ENCODE peak calls at places on chromosomes 2 and 18, in six cellular contexts. L is NCI-H2171 treated with DMSO at 0.1 percent for 48 hours, H is RWPE2, Y is cerebellum, M is cerebellar cortex, I is GM20000. A is an unnamed sample.

GRCh38 chr2:101540518-101540917 is 65.6 kb upstream of the RFX8 start:
- DNase-seq in Y (no peak), M (no peak), L (peak), H (no peak), I (no peak), A (no peak)

GRCh38 chr2:213150315-213150951 is 979 bp downstream of the IKZF2 start:
- DNase-seq in L (no peak), M (peak), Y (peak), I (no peak), H (no peak), A (peak)

GRCh38 chr2:11829947-11830707 is 83.7 kb downstream of the LPIN1 start:
- DNase-seq in I (peak), Y (peak), M (peak), H (peak), L (peak), A (peak)

GRCh38 chr2:86072271-86072858 is 33.3 kb downstream of the POLR1A start:
- DNase-seq in I (peak), Y (peak), H (no peak), M (peak), L (peak), A (peak)

GRCh38 chr2:105388971-105389381 is 9.9 kb downstream of the FHL2 start:
- DNase-seq in Y (no peak), M (no peak), H (no peak), L (no peak), I (no peak), A (no peak)

GRCh38 chr18:26941608-26942007 is 76.1 kb upstream of the AQP4 start:
- DNase-seq in H (no peak), Y (no peak), M (peak), I (no peak), L (no peak), A (peak)

GRCh38 chr2:159249955-159250723 is 36.4 kb downstream of the WDSUB1 start:
- DNase-seq in M (peak), L (peak), Y (peak), I (peak), H (no peak), A (peak)

GRCh38 chr2:210167227-210167626 is 4.0 kb downstream of the KANSL1L start:
- DNase-seq in Y (no peak), L (no peak), I (no peak), M (no peak), H (no peak), A (no peak)

GRCh38 chr2:176035013-176035691 is 33.1 kb upstream of the LNPK start:
- DNase-seq in I (no peak), L (peak), H (no peak), M (no peak), Y (no peak), A (no peak)

GRCh38 chr2:187993516-187993915 is 298.2 kb upstream of the GULP1 start:
- DNase-seq in L (peak), I (no peak), M (no peak), Y (no peak), H (no peak), A (no peak)

GRCh38 chr2:241812730-241813079 is 3.7 kb downstream of the NEU4 start:
- DNase-seq in I (peak), L (no peak), M (no peak), Y (no peak), H (no peak), A (no peak)

GRCh38 chr2:42351864-42352263 is 9.2 kb downstream of the COX7A2L start:
- DNase-seq in L (no peak), M (no peak), I (no peak), Y (no peak), H (no peak), A (no peak)

GRCh38 chr2:84482588-84482987 is 23.5 kb upstream of the SUCLG1 start:
- DNase-seq in M (no peak), Y (no peak), H (no peak), I (no peak), L (no peak), A (no peak)

GRCh38 chr2:55862673-55863390 is 60.8 kb downstream of the EFEMP1 start:
- DNase-seq in L (no peak), I (no peak), H (peak), M (no peak), Y (no peak), A (no peak)

GRCh38 chr18:59484796-59485328 is 125.8 kb upstream of the LMAN1 start:
- DNase-seq in M (no peak), I (no peak), Y (no peak), H (no peak), L (no peak), A (no peak)

GRCh38 chr2:95345415-95346235 is 48.5 kb downstream of the KCNIP3 start:
- DNase-seq in L (peak), I (peak), Y (peak), H (peak), M (peak), A (peak)

GRCh38 chr2:95385570-95385984 is 16.9 kb upstream of the FAHD2A start:
- DNase-seq in H (peak), I (no peak), L (no peak), Y (no peak), M (no peak), A (no peak)

GRCh38 chr2:7899923-7900322 is 781.9 kb upstream of the ID2 start:
- DNase-seq in M (no peak), L (peak), I (no peak), H (no peak), Y (no peak), A (no peak)

GRCh38 chr2:231769170-231770136 is 11.6 kb downstream of the PDE6D start:
- DNase-seq in Y (no peak), H (no peak), M (no peak), L (no peak), I (peak), A (no peak)

GRCh38 chr2:191481305-191482075 is 196.4 kb upstream of the NABP1 start:
- DNase-seq in L (no peak), I (no peak), Y (no peak), M (no peak), H (no peak), A (no peak)

GRCh38 chr2:55703350-55703749 is 9.7 kb upstream of the PNPT1 start:
- DNase-seq in H (no peak), I (no peak), Y (no peak), L (no peak), M (no peak), A (no peak)

GRCh38 chr2:69685321-69686048 is 41.9 kb upstream of the AAK1 start:
- DNase-seq in M (no peak), H (no peak), Y (no peak), I (no peak), L (no peak), A (no peak)